ENCODE peak calls at places on chromosomes 6 and 20, in four cellular contexts. A is SW480, Y is EH, M is Peyer's patch. B is an unnamed sample.
A peak's percentile ranks its signal among the peaks of the same experiment; 100 is the strongest.

GRCh38 chr6:51531623-51532022 is 555.8 kb downstream of the PKHD1 start:
- DNase-seq in A (peak; percentile 19), Y (no peak), M (no peak), B (no peak)

GRCh38 chr6:95577317-95578105 is at the start of gene MANEA:
- DNase-seq in A (peak; percentile 85), Y (peak; percentile 89), M (peak; percentile 73), B (peak; percentile 95)

GRCh38 chr6:43476744-43477143 is 626 bp upstream of the TJAP1 start:
- DNase-seq in A (no peak), Y (no peak), M (no peak), B (no peak)

GRCh38 chr20:45293041-45294002 is 13.3 kb upstream of the RBPJL start:
- DNase-seq in A (peak; percentile 87), Y (peak; percentile 78), M (peak; percentile 72), B (peak; percentile 97)

GRCh38 chr6:167827588-167828324 is 1.0 kb downstream of the AFDN start:
- DNase-seq in A (peak; percentile 47), Y (peak; percentile 44), M (no peak), B (peak; percentile 82)

GRCh38 chr6:85462673-85463072 is 12.8 kb downstream of the NT5E start:
- DNase-seq in A (no peak), Y (no peak), M (no peak), B (no peak)

GRCh38 chr20:48387675-48388074 is 440.1 kb downstream of the PREX1 start:
- DNase-seq in A (no peak), Y (no peak), M (no peak), B (no peak)

GRCh38 chr6:3205913-3206312 is 21.5 kb downstream of the TUBB2B start:
- DNase-seq in A (no peak), Y (peak; percentile 98), M (no peak), B (no peak)

GRCh38 chr6:167350731-167351655 is 26.1 kb downstream of the TTLL2 start:
- DNase-seq in A (peak; percentile 75), Y (no peak), M (peak; percentile 76), B (peak; percentile 95)

GRCh38 chr6:133360194-133360593 is 119.0 kb downstream of the EYA4 start:
- DNase-seq in A (no peak), Y (no peak), M (no peak), B (no peak)

GRCh38 chr6:101326411-101326810 is 67.1 kb upstream of the GRIK2 start:
- DNase-seq in A (no peak), Y (no peak), M (no peak), B (no peak)

GRCh38 chr20:24840121-24840713 is 108.9 kb upstream of the CST7 start:
- DNase-seq in A (no peak), Y (peak; percentile 3), M (no peak), B (no peak)

GRCh38 chr6:14417377-14417776 is 299.8 kb downstream of the CD83 start:
- DNase-seq in A (no peak), Y (no peak), M (no peak), B (no peak)

GRCh38 chr6:37779902-37780628 is 39.5 kb upstream of the ZFAND3 start:
- DNase-seq in A (no peak), Y (no peak), M (no peak), B (no peak)

GRCh38 chr6:106591111-106591825 is 38.0 kb downstream of the RTN4IP1 start:
- DNase-seq in A (peak; percentile 3), Y (peak; percentile 96), M (no peak), B (no peak)

GRCh38 chr6:118843685-118844390 is 50.1 kb upstream of the ASF1A start:
- DNase-seq in A (no peak), Y (no peak), M (no peak), B (no peak)

B was measured in retina.